ENCODE peak calls at places on chromosomes 7 and 10, in eight cellular contexts. E, W, R, V, B, Q, L and N are unnamed samples.

GRCh38 chr10:86215712-86216111 is 150.9 kb downstream of the GRID1 start:
- DNase-seq in V (no peak), W (no peak), B (no peak), E (no peak), R (no peak), Q (no peak), L (no peak), N (no peak)

GRCh38 chr7:30430300-30430699 is 48.3 kb downstream of the NOD1 start:
- DNase-seq in R (no peak), L (peak), E (peak), W (no peak), Q (no peak), V (no peak), B (no peak), N (peak)

GRCh38 chr7:2851499-2851898 is 7.4 kb upstream of the GNA12 start:
- DNase-seq in L (no peak), Q (no peak), E (no peak), R (no peak), V (no peak), W (no peak), B (no peak), N (no peak)

GRCh38 chr10:95513941-95514392 is 47.2 kb downstream of the SORBS1 start:
- DNase-seq in E (no peak), W (no peak), B (no peak), R (no peak), Q (peak), L (no peak), V (no peak), N (peak)

GRCh38 chr10:71254834-71255539 is 42.6 kb downstream of the UNC5B start:
- DNase-seq in E (no peak), R (no peak), B (no peak), Q (no peak), L (no peak), W (no peak), V (no peak), N (no peak)

GRCh38 chr10:6618340-6618739 is 38.3 kb upstream of the PRKCQ start:
- DNase-seq in R (no peak), V (no peak), Q (no peak), B (no peak), E (no peak), W (no peak), L (no peak), N (no peak)

GRCh38 chr10:124378817-124379510 is 39.8 kb downstream of the OAT start:
- DNase-seq in L (no peak), B (peak), Q (no peak), V (no peak), E (no peak), R (peak), W (no peak), N (peak)

GRCh38 chr10:121085386-121085785 is 234.2 kb downstream of the WDR11 start:
- DNase-seq in R (no peak), E (no peak), B (no peak), Q (no peak), W (no peak), L (no peak), V (no peak), N (no peak)

GRCh38 chr7:120097789-120098188 is 175.2 kb upstream of the KCND2 start:
- DNase-seq in L (no peak), V (no peak), B (no peak), R (no peak), W (no peak), Q (no peak), E (no peak), N (no peak)

GRCh38 chr10:116891208-116891607 is 41.9 kb downstream of the ENO4 start:
- DNase-seq in R (no peak), Q (peak), V (no peak), L (peak), B (no peak), W (no peak), E (no peak), N (no peak)

GRCh38 chr10:132634241-132634946 is 96.8 kb downstream of the INPP5A start:
- DNase-seq in R (peak), Q (no peak), E (no peak), V (peak), L (peak), B (no peak), W (no peak), N (peak)

GRCh38 chr7:157337316-157338149 is 729 bp downstream of the DNAJB6 start:
- DNase-seq in R (peak), L (peak), B (no peak), Q (peak), V (peak), W (no peak), E (peak), N (peak)

GRCh38 chr10:15430969-15431791 is 60.1 kb upstream of the FAM171A1 start:
- DNase-seq in Q (no peak), E (no peak), V (no peak), L (no peak), R (no peak), W (no peak), B (no peak), N (no peak)

GRCh38 chr7:95772771-95773581 is 622 bp downstream of the DYNC1I1 start:
- DNase-seq in E (no peak), B (no peak), W (no peak), Q (peak), R (no peak), L (peak), V (no peak), N (peak)

GRCh38 chr10:48227213-48227612 is 47.3 kb downstream of the FRMPD2 start:
- DNase-seq in W (no peak), E (no peak), R (no peak), V (no peak), B (no peak), Q (no peak), L (no peak), N (no peak)

DNA sequence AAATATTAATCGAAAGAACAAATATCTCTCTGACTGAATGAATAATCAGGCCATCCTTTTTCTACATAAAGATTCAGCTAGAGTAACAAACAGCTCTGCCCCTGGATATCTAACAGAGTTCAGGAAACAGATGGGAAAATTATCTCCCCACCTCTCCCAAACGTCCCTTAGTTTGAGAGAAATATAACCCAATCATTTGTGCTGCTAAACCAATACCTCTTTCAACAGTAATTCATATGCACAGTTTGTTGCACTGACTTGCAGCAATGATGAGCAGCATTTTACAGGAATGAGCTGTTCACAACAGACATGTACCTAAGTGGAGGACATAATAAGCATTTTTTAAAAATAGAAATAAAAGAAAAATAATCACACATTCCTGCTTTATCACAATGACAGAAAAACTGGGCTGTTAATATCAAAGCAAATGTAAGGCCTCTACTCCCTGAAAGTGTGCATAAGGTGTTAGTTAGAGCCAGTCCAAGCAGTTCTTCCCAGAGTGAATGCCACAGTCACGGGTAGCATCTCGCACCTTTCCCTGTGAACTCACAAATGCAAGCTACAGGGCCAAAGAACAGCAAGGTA is 2.3 kb downstream of the CREB3L2 start:
- DNase-seq in L (no peak), V (no peak), B (no peak), E (no peak), W (no peak), Q (peak), R (no peak), N (no peak)
- H3K4me3 ChIP-seq in L (peak), V (peak), B (no peak), E (peak), W (peak), Q (peak), R (peak), N (peak)

GRCh38 chr7:116211006-116211912 is 920 bp downstream of the TES start:
- DNase-seq in E (peak), B (peak), V (peak), W (no peak), L (peak), Q (peak), R (peak), N (peak)
- TF ChIP-seq POLR2A in E (peak), B (peak), V (no peak), W (peak), L (peak), Q (peak), R (no peak), N (peak)

GRCh38 chr10:114274616-114275453 is 35.8 kb downstream of the VWA2 start:
- DNase-seq in R (peak), W (no peak), L (no peak), E (no peak), B (no peak), Q (no peak), V (no peak), N (no peak)

GRCh38 chr10:114273910-114274309 is 34.9 kb downstream of the VWA2 start:
- DNase-seq in V (no peak), E (no peak), R (peak), Q (no peak), B (no peak), W (no peak), L (no peak), N (no peak)

GRCh38 chr10:114271014-114271778 is 32.1 kb downstream of the VWA2 start:
- DNase-seq in Q (peak), B (no peak), L (peak), E (peak), R (peak), V (no peak), W (no peak), N (no peak)

GRCh38 chr10:114272696-114273095 is 33.6 kb downstream of the VWA2 start:
- DNase-seq in W (no peak), B (no peak), R (peak), L (no peak), V (peak), Q (no peak), E (no peak), N (no peak)

DNA sequence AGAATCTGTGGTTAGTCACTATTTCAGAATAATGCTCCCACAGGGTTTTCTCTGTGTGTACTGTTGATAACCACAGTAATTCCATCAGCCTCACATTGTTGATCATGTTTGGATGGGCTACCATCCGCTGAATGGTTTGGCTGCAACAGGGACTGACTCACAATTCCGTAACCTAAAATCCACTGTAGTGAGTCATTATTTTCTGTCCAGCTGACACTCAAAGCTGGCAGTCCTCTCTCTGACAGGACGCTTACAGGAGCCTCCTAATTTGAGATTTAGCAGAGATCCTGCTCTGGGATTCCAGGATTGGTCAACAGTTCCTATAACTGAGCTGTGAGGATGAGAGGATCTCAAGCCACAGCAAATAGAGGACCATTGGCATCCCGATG is 32.7 kb downstream of the VWA2 start:
- DNase-seq in E (peak), V (no peak), R (peak), W (no peak), B (peak), L (no peak), Q (peak), N (peak)
- TF ChIP-seq POLR2AphosphoS5 in E (no peak), V (no peak), R (peak), W (no peak), B (no peak), L (peak), Q (peak), N (peak)

GRCh38 chr7:20798694-20799121 is 12.0 kb upstream of the SP8 start:
- DNase-seq in Q (no peak), V (no peak), B (no peak), R (no peak), L (no peak), E (no peak), W (no peak), N (no peak)
- H3K4me3 ChIP-seq in Q (no peak), V (peak), B (peak), R (peak), L (peak), E (peak), W (peak), N (no peak)

DNA sequence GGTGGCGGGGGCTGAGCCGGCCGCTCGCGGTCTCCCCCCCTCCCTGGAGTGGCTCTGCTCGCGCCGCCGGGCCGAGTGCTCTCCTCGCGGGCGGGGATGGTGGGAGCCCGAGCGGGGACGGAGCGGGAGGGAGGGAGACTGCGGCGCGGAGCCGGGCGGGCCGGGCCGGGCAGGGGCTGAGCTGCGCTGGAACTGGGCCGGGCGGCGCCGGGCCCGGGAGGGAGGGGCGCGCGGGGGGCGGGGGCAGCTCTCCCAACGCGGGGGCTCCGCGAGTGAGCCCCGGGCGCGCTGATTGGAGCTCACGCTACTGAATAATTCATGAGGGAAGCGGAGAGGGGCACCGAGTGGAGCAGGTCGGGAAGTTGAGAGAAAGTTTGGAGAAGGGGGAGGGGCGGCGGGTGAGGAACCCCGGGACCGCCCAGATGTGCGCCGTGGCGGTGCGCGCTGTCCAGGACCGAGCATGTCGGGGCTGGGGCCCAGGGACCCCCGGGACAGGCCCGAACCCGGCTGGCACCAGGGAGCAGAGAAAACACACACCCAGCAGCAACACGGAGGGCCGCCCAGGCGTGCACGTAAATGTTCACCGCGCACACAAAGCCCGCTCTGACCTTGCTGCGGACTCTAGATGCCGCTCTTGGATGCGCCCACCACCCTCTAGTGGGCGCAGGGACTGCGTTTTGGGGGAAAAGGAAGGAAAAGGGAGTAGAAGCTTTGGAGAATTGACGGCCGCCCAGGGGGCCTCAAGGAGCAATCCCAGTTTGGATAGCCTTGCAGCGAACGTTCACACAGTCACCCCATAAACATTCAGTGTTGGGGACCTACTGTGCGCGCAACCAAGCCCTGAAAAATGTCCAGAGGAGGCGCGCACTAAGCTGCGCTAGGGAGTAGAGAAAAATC is at the start of gene EPHB4:
- DNase-seq in L (peak), R (peak), B (peak), V (peak), E (peak), Q (peak), W (no peak), N (peak)
- TF ChIP-seq POLR2A in L (peak), R (no peak), B (peak), V (no peak), E (no peak), Q (peak), W (peak), N (no peak)

DNA sequence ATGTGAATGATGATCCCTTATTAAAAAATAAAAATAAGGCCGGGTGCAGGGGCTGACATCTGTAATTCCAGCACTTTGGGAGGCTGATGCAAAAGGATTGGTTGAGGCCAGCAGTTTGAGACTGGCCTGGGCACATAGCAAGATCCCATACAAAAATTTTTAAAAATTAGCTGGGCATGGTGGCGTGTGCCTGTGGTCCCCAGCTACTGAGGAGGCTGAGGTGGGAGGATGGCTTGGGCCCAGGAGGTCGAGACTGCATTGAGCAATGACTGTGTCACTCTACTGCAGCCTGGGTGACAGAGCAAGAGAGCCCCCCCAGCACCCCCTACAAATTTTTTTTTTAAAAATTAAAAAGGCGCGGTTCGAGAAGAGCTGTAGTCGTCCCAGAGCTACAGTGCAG is 1.2 kb upstream of the BRI3 start:
- DNase-seq in R (no peak), L (no peak), V (no peak), W (no peak), E (no peak), Q (no peak), B (no peak), N (no peak)
- TF ChIP-seq POLR2AphosphoS5 in R (no peak), L (no peak), V (no peak), W (no peak), E (no peak), Q (no peak), B (no peak), N (no peak)

GRCh38 chr7:150595361-150595760 is 28.2 kb downstream of the GIMAP4 start:
- DNase-seq in B (no peak), E (no peak), W (no peak), R (no peak), V (no peak), Q (peak), L (no peak), N (no peak)
- H3K4me3 ChIP-seq in B (no peak), E (no peak), W (no peak), R (no peak), V (no peak), Q (no peak), L (no peak), N (no peak)